ENCODE peak calls at places on chromosomes 6 and 20, in six cellular contexts. A is body of pancreas, L is K562, J is GM23338, R is GM12878, X is lower lobe of right lung. B is an unnamed sample.

GRCh38 chr6:44725070-44725469 is 337.6 kb downstream of the CDC5L start:
- DNase-seq in L (no peak), X (no peak), J (no peak), A (no peak), R (no peak), B (no peak)

GRCh38 chr6:13522639-13523038 is 35.2 kb upstream of the GFOD1 start:
- DNase-seq in A (no peak), L (no peak), J (no peak), R (no peak), X (no peak), B (no peak)

GRCh38 chr20:4726710-4727391 is 5.1 kb downstream of the PRND start:
- DNase-seq in A (no peak), J (no peak), X (no peak), L (no peak), R (peak; percentile 24), B (no peak)

GRCh38 chr6:116363759-116364158 is 7.0 kb upstream of the DSE start:
- DNase-seq in A (no peak), J (no peak), L (no peak), R (no peak), X (no peak), B (no peak)

GRCh38 chr6:74731204-74731603 is 474.6 kb downstream of the COL12A1 start:
- DNase-seq in A (no peak), L (no peak), R (no peak), J (no peak), X (no peak), B (no peak)

GRCh38 chr6:116105247-116105646 is 4.6 kb downstream of the NT5DC1 start:
- DNase-seq in L (no peak), A (no peak), J (no peak), X (no peak), R (no peak), B (no peak)

GRCh38 chr6:42914546-42914945 is 1.3 kb upstream of the PTCRA start:
- DNase-seq in X (no peak), R (no peak), J (no peak), L (no peak), A (no peak), B (no peak)

GRCh38 chr6:107730106-107730505 is 94.0 kb downstream of the SCML4 start:
- DNase-seq in R (no peak), L (no peak), A (no peak), J (peak; percentile 36), X (no peak), B (no peak)

GRCh38 chr6:134753001-134753400 is 196.9 kb downstream of the ALDH8A1 start:
- DNase-seq in L (no peak), X (no peak), A (peak; percentile 28), R (no peak), J (no peak), B (no peak)

GRCh38 chr6:21462519-21462852 is 131.1 kb upstream of the SOX4 start:
- DNase-seq in R (no peak), X (no peak), L (no peak), A (no peak), J (no peak), B (no peak)

GRCh38 chr20:46253391-46253790 is 54.9 kb downstream of the CDH22 start:
- DNase-seq in J (peak; percentile 66), L (no peak), R (no peak), A (peak; percentile 38), X (no peak), B (peak; percentile 43)

GRCh38 chr20:11101696-11102095 is 427.9 kb upstream of the JAG1 start:
- DNase-seq in X (no peak), A (no peak), J (no peak), R (no peak), L (no peak), B (no peak)

GRCh38 chr20:19784511-19785172 is 26.6 kb downstream of the RIN2 start:
- DNase-seq in A (peak; percentile 52), J (peak; percentile 89), R (peak; percentile 9), L (peak; percentile 52), X (peak; percentile 75), B (peak; percentile 51)

GRCh38 chr6:37696841-37697735 is 595 bp downstream of the MDGA1 start:
- DNase-seq in R (no peak), J (no peak), X (no peak), A (peak; percentile 35), L (peak; percentile 37), B (no peak)

GRCh38 chr6:130019796-130020105 is 1.4 kb downstream of the L3MBTL3 start:
- DNase-seq in R (no peak), L (peak; percentile 11), J (peak; percentile 27), A (no peak), X (no peak), B (no peak)

GRCh38 chr6:115456848-115457247 is 603.8 kb downstream of the FRK start:
- DNase-seq in J (peak; percentile 61), L (no peak), R (no peak), X (no peak), A (no peak), B (no peak)

GRCh38 chr20:61061981-61062380 is 190.1 kb upstream of the CDH4 start:
- DNase-seq in J (no peak), L (no peak), R (no peak), A (no peak), X (no peak), B (no peak)
- H3K27me3 ChIP-seq in J (no peaks in the 10 kb centered on the region), L (peaks cover 8% of the 10 kb centered on the region), R (no peaks in the 10 kb centered on the region), A (no peaks in the 10 kb centered on the region), X (no peaks in the 10 kb centered on the region), B (no peaks in the 10 kb centered on the region)

GRCh38 chr6:41422156-41422555 is 86.7 kb downstream of the NCR2 start:
- DNase-seq in J (no peak), R (no peak), A (no peak), X (no peak), L (no peak), B (no peak)
- H3K27me3 ChIP-seq in J (peaks cover 100% of the 10 kb centered on the region), R (peaks cover 12% of the 10 kb centered on the region), A (no peaks in the 10 kb centered on the region), X (peaks cover 7% of the 10 kb centered on the region), L (peaks cover 56% of the 10 kb centered on the region), B (peaks cover 4% of the 10 kb centered on the region)

GRCh38 chr20:16052406-16052805 is 520.8 kb downstream of the KIF16B start:
- DNase-seq in R (no peak), X (no peak), A (no peak), J (no peak), L (no peak), B (no peak)

GRCh38 chr20:16054917-16055316 is 518.3 kb downstream of the KIF16B start:
- DNase-seq in L (no peak), J (no peak), X (no peak), R (no peak), A (no peak), B (no peak)

GRCh38 chr20:16048881-16049280 is 524.4 kb downstream of the KIF16B start:
- DNase-seq in J (no peak), X (no peak), R (no peak), A (no peak), L (no peak), B (no peak)

GRCh38 chr20:16049478-16050093 is 523.7 kb downstream of the KIF16B start:
- DNase-seq in A (no peak), L (no peak), R (no peak), X (no peak), J (peak; percentile 11), B (no peak)

DNA sequence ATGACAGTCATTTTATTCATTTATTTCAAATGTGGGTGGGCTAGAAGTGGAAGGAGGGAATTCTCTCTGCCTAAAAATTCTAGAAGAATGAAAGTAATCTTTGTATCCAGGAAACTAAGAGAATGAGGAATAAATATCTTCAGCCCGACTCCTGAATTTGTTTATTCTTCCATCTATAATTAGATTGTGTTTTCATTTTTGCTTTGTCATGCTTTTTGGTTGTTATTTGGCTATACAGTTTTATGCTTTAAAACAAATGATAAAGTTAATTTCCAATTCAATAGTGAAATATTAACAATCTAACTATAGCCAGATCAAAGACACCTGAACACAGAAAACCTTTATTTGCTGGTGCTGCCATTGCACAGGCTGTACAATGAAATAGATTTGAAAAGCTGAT is 521.3 kb downstream of the KIF16B start:
- DNase-seq in R (no peak), L (no peak), X (no peak), A (no peak), J (no peak), B (no peak)
- H3K27me3 ChIP-seq in R (no peaks in the 10 kb centered on the region), L (no peaks in the 10 kb centered on the region), X (no peaks in the 10 kb centered on the region), A (no peaks in the 10 kb centered on the region), J (no peaks in the 10 kb centered on the region), B (no peaks in the 10 kb centered on the region)

DNA sequence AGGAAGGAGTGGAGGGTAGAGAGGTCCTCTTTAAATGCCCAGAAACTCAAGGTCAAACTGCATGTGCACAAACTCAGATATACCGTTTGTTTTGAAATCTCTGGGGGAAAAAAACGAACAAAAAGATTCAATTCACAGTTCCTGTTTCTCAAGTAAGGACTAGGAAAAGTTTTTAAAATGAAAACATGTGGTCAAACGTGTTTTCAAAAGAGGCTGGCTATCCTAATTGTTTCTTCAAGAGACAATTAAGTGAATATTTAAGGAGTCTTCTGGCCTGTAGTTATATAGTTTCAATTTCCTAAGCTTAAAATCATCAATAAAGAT is 3.1 kb downstream of the RSPO3 start:
- DNase-seq in J (no peak), L (no peak), X (no peak), A (no peak), R (no peak), B (no peak)
- H3K27me3 ChIP-seq in J (peaks cover 64% of the 10 kb centered on the region), L (peaks cover 14% of the 10 kb centered on the region), X (peaks cover 38% of the 10 kb centered on the region), A (no peaks in the 10 kb centered on the region), R (peaks cover 9% of the 10 kb centered on the region), B (peaks cover 21% of the 10 kb centered on the region)

DNA sequence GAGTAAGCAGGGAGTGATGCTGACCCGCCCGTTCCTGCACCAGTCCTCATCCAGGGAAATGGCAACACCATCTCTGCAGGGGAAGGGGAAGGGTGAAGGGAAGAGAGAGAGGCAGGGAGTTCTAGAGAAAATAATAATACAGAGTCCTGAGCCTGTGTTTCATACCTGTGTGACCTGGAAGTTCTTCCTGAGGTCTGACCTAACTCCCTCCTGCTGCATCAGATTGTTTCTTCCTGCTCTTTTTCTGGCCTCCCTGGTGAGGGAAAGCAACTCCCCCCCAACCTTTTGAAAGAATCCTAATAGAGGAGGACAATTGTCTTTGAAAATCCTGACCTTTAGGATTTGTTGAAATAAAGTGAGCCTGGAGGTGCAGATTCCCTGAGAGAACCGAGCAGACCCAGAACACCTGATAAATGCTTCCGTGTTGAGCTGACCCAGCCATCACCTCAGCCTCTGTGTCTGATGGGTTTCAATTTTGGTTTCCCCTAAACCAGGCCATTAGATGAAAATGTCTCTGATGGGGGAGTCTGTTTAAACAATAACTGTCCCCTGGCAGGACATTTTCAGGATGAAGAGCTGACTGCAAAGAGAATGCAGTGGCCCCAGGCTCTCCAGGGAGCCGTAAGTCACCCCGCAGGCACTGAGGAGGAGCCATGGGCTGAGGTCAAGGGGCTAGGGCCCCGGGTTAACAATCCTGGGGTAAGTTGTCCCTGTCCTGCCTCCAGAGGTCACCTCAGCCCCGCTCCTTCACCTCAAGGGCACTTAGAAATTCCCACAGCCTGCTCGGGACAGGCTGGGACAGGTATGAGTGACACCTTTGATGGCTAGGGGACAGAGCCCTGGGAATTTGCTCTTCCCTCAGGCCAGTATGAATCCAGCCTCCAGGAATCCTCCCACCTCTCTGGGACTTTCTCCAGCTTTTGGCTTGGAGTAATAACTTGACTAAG is 3.2 kb upstream of the GRM4 start:
- DNase-seq in L (no peak), R (no peak), J (no peak), X (peak; percentile 13), A (no peak), B (no peak)
- H3K27me3 ChIP-seq in L (peaks cover 71% of the 10 kb centered on the region), R (peaks cover 8% of the 10 kb centered on the region), J (peaks cover 60% of the 10 kb centered on the region), X (peaks cover 77% of the 10 kb centered on the region), A (no peaks in the 10 kb centered on the region), B (peaks cover 38% of the 10 kb centered on the region)

B was measured in adrenal gland.